ENCODE peak calls at places on chromosomes 13 and 19, in five cellular contexts. One of them, this sample, is unnamed.

GRCh38 chr19:17681505-17682125 is 6.5 kb downstream of the UNC13A start:
- DNase-seq in HCT116: no peak
- DNase-seq in IMR-90: peak
- DNase-seq in transverse colon: no peak
- DNase-seq in spleen: no peak
- DNase-seq in this sample: no peak

GRCh38 chr13:28442872-28443271 is 52.1 kb downstream of the FLT1 start:
- DNase-seq in spleen: no peak
- DNase-seq in transverse colon: no peak
- DNase-seq in HCT116: no peak
- DNase-seq in IMR-90: no peak
- DNase-seq in this sample: no peak

GRCh38 chr13:35767256-35767981 is 290.9 kb upstream of the MAB21L1 start:
- DNase-seq in transverse colon: no peak
- DNase-seq in HCT116: no peak
- DNase-seq in IMR-90: no peak
- DNase-seq in spleen: no peak
- DNase-seq in this sample: no peak

GRCh38 chr13:70249332-70250064 is 141.2 kb upstream of the KLHL1 start:
- DNase-seq in transverse colon: no peak
- DNase-seq in HCT116: peak
- DNase-seq in IMR-90: no peak
- DNase-seq in spleen: no peak
- DNase-seq in this sample: no peak

GRCh38 chr13:33543631-33544030 is 258.1 kb upstream of the STARD13 start:
- DNase-seq in spleen: no peak
- DNase-seq in transverse colon: no peak
- DNase-seq in IMR-90: no peak
- DNase-seq in HCT116: no peak
- DNase-seq in this sample: no peak

GRCh38 chr19:5489511-5489910 is 34.3 kb downstream of the ZNRF4 start:
- DNase-seq in IMR-90: no peak
- DNase-seq in HCT116: no peak
- DNase-seq in transverse colon: no peak
- DNase-seq in spleen: no peak
- DNase-seq in this sample: no peak

GRCh38 chr19:8320564-8321066 is 560 bp downstream of the NDUFA7 start:
- DNase-seq in spleen: no peak
- DNase-seq in HCT116: no peak
- DNase-seq in transverse colon: no peak
- DNase-seq in IMR-90: no peak
- DNase-seq in this sample: no peak

GRCh38 chr19:2589441-2589840 is 113.1 kb downstream of the GNG7 start:
- DNase-seq in transverse colon: no peak
- DNase-seq in HCT116: no peak
- DNase-seq in spleen: peak
- DNase-seq in IMR-90: no peak
- DNase-seq in this sample: peak

GRCh38 chr19:16014923-16015804 is 61.1 kb upstream of the TPM4 start:
- DNase-seq in IMR-90: no peak
- DNase-seq in transverse colon: no peak
- DNase-seq in HCT116: no peak
- DNase-seq in spleen: no peak
- DNase-seq in this sample: no peak

GRCh38 chr13:28494537-28494860 is 429 bp downstream of the FLT1 start:
- DNase-seq in transverse colon: no peak
- DNase-seq in IMR-90: no peak
- DNase-seq in HCT116: no peak
- DNase-seq in spleen: no peak
- DNase-seq in this sample: no peak

GRCh38 chr19:794989-795658 is 2.1 kb upstream of the PTBP1 start:
- DNase-seq in HCT116: no peak
- DNase-seq in transverse colon: no peak
- DNase-seq in spleen: no peak
- DNase-seq in IMR-90: no peak
- DNase-seq in this sample: no peak

GRCh38 chr13:84823528-84823927 is 941.3 kb upstream of the SLITRK1 start:
- DNase-seq in HCT116: no peak
- DNase-seq in transverse colon: no peak
- DNase-seq in IMR-90: no peak
- DNase-seq in spleen: no peak
- DNase-seq in this sample: no peak

GRCh38 chr13:29471551-29471950 is 123.9 kb downstream of the SLC7A1 start:
- DNase-seq in spleen: no peak
- DNase-seq in transverse colon: no peak
- DNase-seq in IMR-90: no peak
- DNase-seq in HCT116: no peak
- DNase-seq in this sample: no peak

GRCh38 chr13:64959276-64959675 is 2270.9 kb downstream of the PCDH9 start:
- DNase-seq in HCT116: no peak
- DNase-seq in IMR-90: no peak
- DNase-seq in spleen: no peak
- DNase-seq in transverse colon: no peak
- DNase-seq in this sample: no peak

GRCh38 chr13:30654430-30654829 is 36.7 kb downstream of the USPL1 start:
- DNase-seq in transverse colon: no peak
- DNase-seq in IMR-90: no peak
- DNase-seq in spleen: no peak
- DNase-seq in HCT116: no peak
- DNase-seq in this sample: no peak

GRCh38 chr19:15448014-15448777 is 1.6 kb downstream of the WIZ start:
- DNase-seq in HCT116: no peak
- DNase-seq in spleen: no peak
- DNase-seq in transverse colon: no peak
- DNase-seq in IMR-90: no peak
- DNase-seq in this sample: no peak

GRCh38 chr13:32432856-32433255 is 4.9 kb upstream of the N4BP2L1 start:
- DNase-seq in transverse colon: no peak
- DNase-seq in HCT116: no peak
- DNase-seq in IMR-90: no peak
- DNase-seq in spleen: no peak
- DNase-seq in this sample: no peak

GRCh38 chr19:18839465-18840287 is 7.9 kb downstream of the UPF1 start:
- DNase-seq in IMR-90: no peak
- DNase-seq in spleen: no peak
- DNase-seq in transverse colon: no peak
- DNase-seq in HCT116: no peak
- DNase-seq in this sample: no peak

GRCh38 chr13:83003185-83003584 is 879.1 kb downstream of the SLITRK1 start:
- DNase-seq in IMR-90: no peak
- DNase-seq in spleen: no peak
- DNase-seq in HCT116: no peak
- DNase-seq in transverse colon: no peak
- DNase-seq in this sample: no peak

GRCh38 chr19:17511724-17512573 is 500 bp downstream of the PGLS start:
- DNase-seq in transverse colon: peak
- DNase-seq in spleen: peak
- DNase-seq in IMR-90: peak
- DNase-seq in HCT116: peak
- DNase-seq in this sample: peak

GRCh38 chr19:15850385-15850784 is 34.9 kb upstream of the OR10H1 start:
- DNase-seq in transverse colon: no peak
- DNase-seq in HCT116: no peak
- DNase-seq in spleen: no peak
- DNase-seq in IMR-90: no peak
- DNase-seq in this sample: no peak

GRCh38 chr19:35151273-35152065 is 3.1 kb upstream of the FXYD5 start:
- DNase-seq in HCT116: no peak
- DNase-seq in transverse colon: no peak
- DNase-seq in spleen: no peak
- DNase-seq in IMR-90: no peak
- DNase-seq in this sample: no peak

GRCh38 chr13:109655206-109655600 is 131.2 kb downstream of the IRS2 start:
- DNase-seq in transverse colon: no peak
- DNase-seq in HCT116: no peak
- DNase-seq in spleen: no peak
- DNase-seq in IMR-90: no peak
- DNase-seq in this sample: no peak

GRCh38 chr13:30193279-30194234 is 113.8 kb downstream of the KATNAL1 start:
- DNase-seq in spleen: no peak
- DNase-seq in transverse colon: no peak
- DNase-seq in IMR-90: no peak
- DNase-seq in HCT116: no peak
- DNase-seq in this sample: no peak

GRCh38 chr13:50133277-50133953 is 118.2 kb downstream of the KCNRG start:
- DNase-seq in HCT116: no peak
- DNase-seq in IMR-90: no peak
- DNase-seq in transverse colon: no peak
- DNase-seq in spleen: no peak
- DNase-seq in this sample: no peak

GRCh38 chr13:99425485-99426341 is 75.6 kb upstream of the TM9SF2 start:
- DNase-seq in transverse colon: peak
- DNase-seq in HCT116: no peak
- DNase-seq in spleen: peak
- DNase-seq in IMR-90: no peak
- DNase-seq in this sample: peak

GRCh38 chr13:82713681-82714405 is 1168.4 kb downstream of the SLITRK1 start:
- DNase-seq in transverse colon: no peak
- DNase-seq in IMR-90: peak
- DNase-seq in spleen: no peak
- DNase-seq in HCT116: no peak
- DNase-seq in this sample: no peak

GRCh38 chr13:28339419-28339818 is 155.5 kb downstream of the FLT1 start:
- DNase-seq in HCT116: no peak
- DNase-seq in transverse colon: no peak
- DNase-seq in spleen: no peak
- DNase-seq in IMR-90: peak
- DNase-seq in this sample: no peak

GRCh38 chr13:26949701-26950345 is 189.2 kb upstream of the GPR12 start:
- DNase-seq in IMR-90: no peak
- DNase-seq in HCT116: no peak
- DNase-seq in transverse colon: peak
- DNase-seq in spleen: no peak
- DNase-seq in this sample: peak

GRCh38 chr19:50817941-50818858 is 5.4 kb downstream of the KLK1 start:
- DNase-seq in transverse colon: peak
- DNase-seq in HCT116: peak
- DNase-seq in IMR-90: no peak
- DNase-seq in spleen: peak
- DNase-seq in this sample: no peak

GRCh38 chr19:14119644-14120496 is 2.3 kb upstream of the PRKACA start:
- DNase-seq in IMR-90: no peak
- DNase-seq in transverse colon: no peak
- DNase-seq in HCT116: no peak
- DNase-seq in spleen: no peak
- DNase-seq in this sample: no peak

GRCh38 chr19:14116525-14116917 is 1.0 kb downstream of the PRKACA start:
- DNase-seq in transverse colon: no peak
- DNase-seq in IMR-90: no peak
- DNase-seq in HCT116: no peak
- DNase-seq in spleen: no peak
- DNase-seq in this sample: no peak

GRCh38 chr19:14117668-14118164 is at the start of gene PRKACA:
- DNase-seq in spleen: peak
- DNase-seq in HCT116: peak
- DNase-seq in IMR-90: peak
- DNase-seq in transverse colon: peak
- DNase-seq in this sample: peak

GRCh38 chr19:14116918-14117578 is 514 bp downstream of the PRKACA start:
- DNase-seq in transverse colon: no peak
- DNase-seq in HCT116: no peak
- DNase-seq in spleen: peak
- DNase-seq in IMR-90: no peak
- DNase-seq in this sample: peak

DNA sequence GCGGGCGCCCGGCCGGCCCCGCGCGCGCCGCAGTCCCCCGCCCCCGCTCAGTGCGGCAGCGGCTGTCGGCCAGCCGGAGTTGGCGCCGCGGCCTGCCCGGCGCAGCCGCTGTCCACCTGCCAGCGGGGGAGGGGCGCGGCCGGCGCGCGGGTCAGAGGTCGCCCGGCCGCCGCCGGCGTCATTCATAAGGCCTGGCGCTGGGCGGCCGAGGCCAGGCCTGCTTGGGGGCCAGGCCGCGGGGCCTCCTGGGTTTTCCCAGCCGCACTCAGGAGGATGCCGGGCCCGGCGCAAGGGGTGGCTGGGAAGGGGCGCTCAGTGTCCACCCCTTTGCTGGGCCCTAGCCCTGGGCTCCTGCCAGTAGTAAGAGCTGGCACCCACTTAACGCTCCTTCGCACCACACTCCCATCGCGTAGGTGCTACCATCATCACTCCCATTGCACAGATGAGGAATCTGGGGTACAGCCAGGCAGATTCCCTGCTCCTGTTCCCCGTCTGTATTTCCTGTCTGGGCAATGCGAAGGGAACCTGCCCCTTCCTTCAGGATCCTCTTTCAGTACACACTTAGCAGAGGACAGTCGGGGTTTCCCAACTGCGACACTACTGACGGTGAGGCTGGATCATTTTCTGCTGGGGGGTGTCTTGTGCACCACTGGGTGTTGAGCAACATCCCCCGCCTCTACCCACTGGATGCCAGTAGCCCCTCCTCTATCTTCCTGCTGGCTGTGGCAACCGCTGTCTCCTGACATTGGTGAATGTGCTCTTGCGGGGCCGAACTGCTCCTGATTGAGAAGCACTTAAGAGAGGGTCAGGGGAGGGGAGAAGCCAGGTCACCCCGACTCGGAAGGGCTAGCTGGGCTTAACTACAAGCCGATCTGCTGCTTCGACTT is 846 bp upstream of the PRKACA start:
- DNase-seq in HCT116: no peak
- DNase-seq in transverse colon: peak
- DNase-seq in spleen: peak
- DNase-seq in IMR-90: peak
- DNase-seq in this sample: peak
- TF ChIP-seq POLR2A in HCT116: no peak
- TF ChIP-seq POLR2A in transverse colon: peak
- TF ChIP-seq POLR2A in spleen: peak
- TF ChIP-seq POLR2A in IMR-90: peak
- TF ChIP-seq POLR2A in this sample: peak

DNA sequence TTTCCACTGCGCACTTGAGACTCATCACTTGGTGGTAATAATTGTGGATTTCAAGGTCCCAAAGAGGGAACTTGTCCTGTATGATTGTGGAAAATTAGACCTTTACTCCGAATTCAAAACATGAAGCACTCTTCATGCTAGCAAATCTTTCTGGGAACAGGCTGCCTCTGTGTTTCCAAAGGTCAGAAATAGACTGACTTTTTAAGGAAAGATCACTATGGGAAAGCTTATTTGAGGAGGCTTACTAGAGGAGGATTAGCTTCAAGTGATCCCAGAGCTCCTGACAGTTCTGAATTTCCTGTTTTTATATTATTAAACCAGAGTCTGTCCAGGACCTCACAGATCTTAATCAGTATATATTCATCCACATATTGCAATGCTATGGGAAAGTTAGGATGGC is 5.5 kb downstream of the WDFY2 start:
- DNase-seq in IMR-90: no peak
- DNase-seq in HCT116: no peak
- DNase-seq in spleen: no peak
- DNase-seq in transverse colon: no peak
- DNase-seq in this sample: no peak
- H3K27ac ChIP-seq in IMR-90: no peak
- H3K27ac ChIP-seq in HCT116: no peak
- H3K27ac ChIP-seq in spleen: no peak
- H3K27ac ChIP-seq in transverse colon: peak
- H3K27ac ChIP-seq in this sample: peak

GRCh38 chr19:43527860-43528622 is 1.0 kb upstream of the ETHE1 start:
- DNase-seq in HCT116: no peak
- DNase-seq in transverse colon: peak
- DNase-seq in IMR-90: no peak
- DNase-seq in spleen: no peak
- DNase-seq in this sample: peak
- H3K4me3 ChIP-seq in HCT116: no peak
- H3K4me3 ChIP-seq in transverse colon: peak
- H3K4me3 ChIP-seq in IMR-90: no peak
- H3K4me3 ChIP-seq in spleen: peak
- H3K4me3 ChIP-seq in this sample: peak

GRCh38 chr19:37217855-37218591 is at the start of gene ZNF383:
- DNase-seq in spleen: peak
- DNase-seq in IMR-90: peak
- DNase-seq in HCT116: peak
- DNase-seq in transverse colon: peak
- DNase-seq in this sample: peak
- TF ChIP-seq POLR2A in spleen: peak
- TF ChIP-seq POLR2A in IMR-90: no peak
- TF ChIP-seq POLR2A in HCT116: peak
- TF ChIP-seq POLR2A in transverse colon: peak
- TF ChIP-seq POLR2A in this sample: peak